ENCODE peak calls at places on chromosomes 2 and 18, in ten cellular contexts. One of them, this sample, is unnamed.
A peak's percentile ranks its signal among the peaks of the same experiment; 100 is the strongest.

GRCh38 chr2:31770718-31771117 is 190.0 kb upstream of the SRD5A2 start:
- DNase-seq in H9: no peak
- DNase-seq in dorsolateral prefrontal cortex: no peak
- DNase-seq in A549: no peak
- DNase-seq in AG09309: no peak
- DNase-seq in lung: no peak
- DNase-seq in HepG2: no peak
- DNase-seq in ovary: no peak
- DNase-seq in gastrocnemius medialis: no peak
- DNase-seq in tibial artery: no peak
- DNase-seq in this sample: no peak

GRCh38 chr2:33395660-33396249 is 80.7 kb upstream of the RASGRP3 start:
- DNase-seq in H9: no peak
- DNase-seq in dorsolateral prefrontal cortex: no peak
- DNase-seq in A549: peak; percentile 78
- DNase-seq in AG09309: no peak
- DNase-seq in lung: no peak
- DNase-seq in HepG2: peak; percentile 18
- DNase-seq in ovary: peak; percentile 23
- DNase-seq in gastrocnemius medialis: no peak
- DNase-seq in tibial artery: peak; percentile 72
- DNase-seq in this sample: no peak

GRCh38 chr2:113178069-113178468 is 4.3 kb downstream of the PSD4 start:
- DNase-seq in H9: no peak
- DNase-seq in dorsolateral prefrontal cortex: peak; percentile 7
- DNase-seq in A549: no peak
- DNase-seq in AG09309: no peak
- DNase-seq in lung: no peak
- DNase-seq in HepG2: no peak
- DNase-seq in ovary: no peak
- DNase-seq in gastrocnemius medialis: no peak
- DNase-seq in tibial artery: peak; percentile 20
- DNase-seq in this sample: no peak

GRCh38 chr18:26863122-26863879 is 2.2 kb downstream of the AQP4 start:
- DNase-seq in H9: peak; percentile 77
- DNase-seq in dorsolateral prefrontal cortex: peak; percentile 80
- DNase-seq in A549: peak; percentile 33
- DNase-seq in AG09309: no peak
- DNase-seq in lung: peak; percentile 84
- DNase-seq in HepG2: no peak
- DNase-seq in ovary: peak; percentile 58
- DNase-seq in gastrocnemius medialis: peak; percentile 90
- DNase-seq in tibial artery: no peak
- DNase-seq in this sample: peak; percentile 44

GRCh38 chr2:74578476-74578875 is 24.0 kb downstream of the DOK1 start:
- DNase-seq in H9: no peak
- DNase-seq in dorsolateral prefrontal cortex: no peak
- DNase-seq in A549: no peak
- DNase-seq in AG09309: no peak
- DNase-seq in lung: no peak
- DNase-seq in HepG2: no peak
- DNase-seq in ovary: no peak
- DNase-seq in gastrocnemius medialis: no peak
- DNase-seq in tibial artery: no peak
- DNase-seq in this sample: no peak

GRCh38 chr18:8895987-8896619 is 190.7 kb downstream of the MTCL1 start:
- DNase-seq in H9: no peak
- DNase-seq in dorsolateral prefrontal cortex: no peak
- DNase-seq in A549: no peak
- DNase-seq in AG09309: peak; percentile 93
- DNase-seq in lung: no peak
- DNase-seq in HepG2: no peak
- DNase-seq in ovary: no peak
- DNase-seq in gastrocnemius medialis: no peak
- DNase-seq in tibial artery: no peak
- DNase-seq in this sample: no peak

GRCh38 chr2:221448857-221449390 is 123.2 kb downstream of the EPHA4 start:
- DNase-seq in H9: no peak
- DNase-seq in dorsolateral prefrontal cortex: no peak
- DNase-seq in A549: no peak
- DNase-seq in AG09309: no peak
- DNase-seq in lung: no peak
- DNase-seq in HepG2: no peak
- DNase-seq in ovary: no peak
- DNase-seq in gastrocnemius medialis: no peak
- DNase-seq in tibial artery: no peak
- DNase-seq in this sample: no peak

GRCh38 chr2:207230261-207231105 is 64.7 kb upstream of the KLF7 start:
- DNase-seq in H9: peak; percentile 58
- DNase-seq in dorsolateral prefrontal cortex: no peak
- DNase-seq in A549: peak; percentile 35
- DNase-seq in AG09309: no peak
- DNase-seq in lung: no peak
- DNase-seq in HepG2: peak; percentile 21
- DNase-seq in ovary: no peak
- DNase-seq in gastrocnemius medialis: no peak
- DNase-seq in tibial artery: no peak
- DNase-seq in this sample: no peak

GRCh38 chr2:178521304-178522150 is 41.3 kb downstream of the PLEKHA3 start:
- DNase-seq in H9: no peak
- DNase-seq in dorsolateral prefrontal cortex: no peak
- DNase-seq in A549: no peak
- DNase-seq in AG09309: no peak
- DNase-seq in lung: no peak
- DNase-seq in HepG2: no peak
- DNase-seq in ovary: no peak
- DNase-seq in gastrocnemius medialis: no peak
- DNase-seq in tibial artery: no peak
- DNase-seq in this sample: no peak

GRCh38 chr2:142722569-142722968 is 154.9 kb upstream of the KYNU start:
- DNase-seq in H9: no peak
- DNase-seq in dorsolateral prefrontal cortex: no peak
- DNase-seq in A549: no peak
- DNase-seq in AG09309: no peak
- DNase-seq in lung: no peak
- DNase-seq in HepG2: no peak
- DNase-seq in ovary: no peak
- DNase-seq in gastrocnemius medialis: no peak
- DNase-seq in tibial artery: no peak
- DNase-seq in this sample: no peak

GRCh38 chr2:23241611-23242245 is 143.3 kb upstream of the KLHL29 start:
- DNase-seq in H9: no peak
- DNase-seq in dorsolateral prefrontal cortex: no peak
- DNase-seq in A549: peak; percentile 7
- DNase-seq in AG09309: no peak
- DNase-seq in lung: peak; percentile 17
- DNase-seq in HepG2: no peak
- DNase-seq in ovary: no peak
- DNase-seq in gastrocnemius medialis: no peak
- DNase-seq in tibial artery: no peak
- DNase-seq in this sample: no peak

GRCh38 chr18:75264195-75264594 is 53.6 kb downstream of the TSHZ1 start:
- DNase-seq in H9: no peak
- DNase-seq in dorsolateral prefrontal cortex: no peak
- DNase-seq in A549: no peak
- DNase-seq in AG09309: no peak
- DNase-seq in lung: no peak
- DNase-seq in HepG2: no peak
- DNase-seq in ovary: no peak
- DNase-seq in gastrocnemius medialis: no peak
- DNase-seq in tibial artery: no peak
- DNase-seq in this sample: no peak

GRCh38 chr2:47219970-47220369 is 64.9 kb upstream of the STPG4 start:
- DNase-seq in H9: no peak
- DNase-seq in dorsolateral prefrontal cortex: no peak
- DNase-seq in A549: no peak
- DNase-seq in AG09309: no peak
- DNase-seq in lung: no peak
- DNase-seq in HepG2: no peak
- DNase-seq in ovary: no peak
- DNase-seq in gastrocnemius medialis: no peak
- DNase-seq in tibial artery: peak; percentile 44
- DNase-seq in this sample: no peak

GRCh38 chr2:216700088-216700567 is 4.8 kb upstream of the IGFBP5 start:
- DNase-seq in H9: no peak
- DNase-seq in dorsolateral prefrontal cortex: no peak
- DNase-seq in A549: no peak
- DNase-seq in AG09309: no peak
- DNase-seq in lung: no peak
- DNase-seq in HepG2: no peak
- DNase-seq in ovary: peak; percentile 55
- DNase-seq in gastrocnemius medialis: no peak
- DNase-seq in tibial artery: no peak
- DNase-seq in this sample: no peak

GRCh38 chr2:44075536-44075935 is 79.7 kb upstream of the LRPPRC start:
- DNase-seq in H9: no peak
- DNase-seq in dorsolateral prefrontal cortex: peak; percentile 64
- DNase-seq in A549: peak; percentile 38
- DNase-seq in AG09309: peak; percentile 52
- DNase-seq in lung: no peak
- DNase-seq in HepG2: peak; percentile 30
- DNase-seq in ovary: no peak
- DNase-seq in gastrocnemius medialis: peak; percentile 75
- DNase-seq in tibial artery: peak; percentile 78
- DNase-seq in this sample: no peak

GRCh38 chr2:109335586-109336266 is 206.7 kb downstream of the SH3RF3 start:
- DNase-seq in H9: no peak
- DNase-seq in dorsolateral prefrontal cortex: no peak
- DNase-seq in A549: no peak
- DNase-seq in AG09309: no peak
- DNase-seq in lung: no peak
- DNase-seq in HepG2: no peak
- DNase-seq in ovary: no peak
- DNase-seq in gastrocnemius medialis: no peak
- DNase-seq in tibial artery: no peak
- DNase-seq in this sample: no peak

GRCh38 chr2:195871326-195871725 is 197.3 kb downstream of the DNAH7 start:
- DNase-seq in H9: no peak
- DNase-seq in dorsolateral prefrontal cortex: no peak
- DNase-seq in A549: no peak
- DNase-seq in AG09309: no peak
- DNase-seq in lung: no peak
- DNase-seq in HepG2: no peak
- DNase-seq in ovary: no peak
- DNase-seq in gastrocnemius medialis: no peak
- DNase-seq in tibial artery: no peak
- DNase-seq in this sample: no peak

GRCh38 chr2:225400546-225400945 is 1.0 kb downstream of the NYAP2 start:
- DNase-seq in H9: no peak
- DNase-seq in dorsolateral prefrontal cortex: no peak
- DNase-seq in A549: no peak
- DNase-seq in AG09309: no peak
- DNase-seq in lung: no peak
- DNase-seq in HepG2: no peak
- DNase-seq in ovary: no peak
- DNase-seq in gastrocnemius medialis: no peak
- DNase-seq in tibial artery: no peak
- DNase-seq in this sample: no peak
- TF ChIP-seq CTCF in H9: no peak
- TF ChIP-seq CTCF in dorsolateral prefrontal cortex: no peak
- TF ChIP-seq CTCF in A549: no peak
- TF ChIP-seq CTCF in AG09309: no peak
- TF ChIP-seq CTCF in lung: no peak
- TF ChIP-seq CTCF in HepG2: no peak
- TF ChIP-seq CTCF in ovary: no peak
- TF ChIP-seq CTCF in gastrocnemius medialis: no peak
- TF ChIP-seq CTCF in tibial artery: no peak
- TF ChIP-seq CTCF in this sample: no peak

DNA sequence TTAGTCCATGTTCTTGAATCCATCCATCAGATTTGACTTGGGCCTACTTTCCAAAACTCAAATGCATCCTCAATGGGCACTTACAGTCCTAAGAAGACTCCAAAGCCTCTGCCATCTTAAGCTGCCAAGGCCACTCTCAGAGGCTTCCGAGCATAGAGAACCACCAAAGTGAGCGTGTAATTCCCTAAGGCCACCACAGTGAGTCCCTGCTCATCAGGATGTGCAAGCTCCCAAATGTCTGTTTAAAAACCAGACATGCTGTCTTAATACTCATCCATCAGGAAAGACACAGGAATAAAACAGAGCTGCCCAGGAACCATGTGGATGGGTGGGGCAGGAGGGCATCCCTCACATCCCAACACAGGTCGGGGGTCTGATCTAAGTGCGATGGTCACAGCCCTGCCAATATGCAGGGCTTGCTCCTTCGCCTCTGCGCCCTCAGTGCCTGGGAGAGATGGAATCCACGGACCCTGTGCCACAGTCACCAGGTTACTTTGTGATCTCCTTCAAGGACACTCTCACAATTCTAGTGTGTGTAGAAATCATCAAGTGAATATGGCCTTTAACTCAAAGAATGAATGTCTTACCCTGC is 80.4 kb downstream of the POLR1A start:
- DNase-seq in H9: no peak
- DNase-seq in dorsolateral prefrontal cortex: peak; percentile 37
- DNase-seq in A549: peak; percentile 57
- DNase-seq in AG09309: no peak
- DNase-seq in lung: no peak
- DNase-seq in HepG2: no peak
- DNase-seq in ovary: no peak
- DNase-seq in gastrocnemius medialis: no peak
- DNase-seq in tibial artery: peak; percentile 60
- DNase-seq in this sample: no peak
- TF ChIP-seq CTCF in H9: no peak
- TF ChIP-seq CTCF in dorsolateral prefrontal cortex: no peak
- TF ChIP-seq CTCF in A549: no peak
- TF ChIP-seq CTCF in AG09309: peak; percentile 15
- TF ChIP-seq CTCF in lung: no peak
- TF ChIP-seq CTCF in HepG2: no peak
- TF ChIP-seq CTCF in ovary: no peak
- TF ChIP-seq CTCF in gastrocnemius medialis: no peak
- TF ChIP-seq CTCF in tibial artery: no peak
- TF ChIP-seq CTCF in this sample: no peak

GRCh38 chr2:143754732-143755131 is 625.5 kb downstream of the ARHGAP15 start:
- DNase-seq in H9: no peak
- DNase-seq in dorsolateral prefrontal cortex: no peak
- DNase-seq in A549: no peak
- DNase-seq in AG09309: no peak
- DNase-seq in lung: no peak
- DNase-seq in HepG2: no peak
- DNase-seq in ovary: no peak
- DNase-seq in gastrocnemius medialis: no peak
- DNase-seq in tibial artery: no peak
- DNase-seq in this sample: no peak
- TF ChIP-seq CTCF in H9: no peak
- TF ChIP-seq CTCF in dorsolateral prefrontal cortex: no peak
- TF ChIP-seq CTCF in A549: no peak
- TF ChIP-seq CTCF in AG09309: no peak
- TF ChIP-seq CTCF in lung: no peak
- TF ChIP-seq CTCF in HepG2: no peak
- TF ChIP-seq CTCF in ovary: no peak
- TF ChIP-seq CTCF in gastrocnemius medialis: no peak
- TF ChIP-seq CTCF in tibial artery: no peak
- TF ChIP-seq CTCF in this sample: no peak

DNA sequence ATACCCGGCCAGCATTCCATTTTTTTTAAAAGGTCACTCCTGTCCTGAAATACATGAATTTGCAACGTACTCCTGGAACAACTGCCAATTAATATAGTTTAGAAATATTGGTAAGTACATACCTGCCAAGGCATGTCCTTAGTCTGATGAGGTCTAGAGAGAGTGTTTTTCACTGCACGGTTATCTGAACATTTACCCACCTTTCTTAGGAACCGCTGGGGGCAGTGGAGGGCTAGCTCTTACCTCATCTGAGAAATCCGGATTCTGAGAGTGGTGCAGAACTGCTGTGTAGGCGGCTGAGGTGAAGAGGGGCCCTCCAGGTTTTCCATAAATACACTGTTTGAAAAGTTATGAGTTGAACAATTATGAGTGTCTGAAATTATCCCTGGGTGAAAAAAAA is 133.1 kb upstream of the CCDC195 start:
- DNase-seq in H9: no peak
- DNase-seq in dorsolateral prefrontal cortex: no peak
- DNase-seq in A549: peak; percentile 14
- DNase-seq in AG09309: no peak
- DNase-seq in lung: no peak
- DNase-seq in HepG2: no peak
- DNase-seq in ovary: no peak
- DNase-seq in gastrocnemius medialis: no peak
- DNase-seq in tibial artery: no peak
- DNase-seq in this sample: no peak
- TF ChIP-seq CTCF in H9: peak; percentile 48
- TF ChIP-seq CTCF in dorsolateral prefrontal cortex: no peak
- TF ChIP-seq CTCF in A549: no peak
- TF ChIP-seq CTCF in AG09309: no peak
- TF ChIP-seq CTCF in lung: no peak
- TF ChIP-seq CTCF in HepG2: no peak
- TF ChIP-seq CTCF in ovary: no peak
- TF ChIP-seq CTCF in gastrocnemius medialis: no peak
- TF ChIP-seq CTCF in tibial artery: peak; percentile 15
- TF ChIP-seq CTCF in this sample: peak; percentile 27